ENCODE peak calls at places on chromosome 9, in six cellular contexts. D, A, Z, M, O and X are unnamed samples.

GRCh38 chr9:75451505-75451904 is 363.2 kb downstream of the OSTF1 start:
- DNase-seq in D (no peak), A (no peak), Z (no peak), M (peak), O (no peak), X (no peak)

GRCh38 chr9:72351538-72352453 is 13.2 kb downstream of the ZFAND5 start:
- DNase-seq in D (no peak), A (peak), Z (peak), M (peak), O (peak), X (no peak)

GRCh38 chr9:116550728-116551436 is 136.2 kb upstream of the TRIM32 start:
- DNase-seq in D (no peak), A (no peak), Z (peak), M (peak), O (no peak), X (no peak)

GRCh38 chr9:121266906-121267650 is 884 bp upstream of the GSN start:
- DNase-seq in D (no peak), A (no peak), Z (no peak), M (peak), O (no peak), X (no peak)

GRCh38 chr9:111456536-111456935 is 27.6 kb downstream of the ECPAS start:
- DNase-seq in D (no peak), A (no peak), Z (peak), M (no peak), O (no peak), X (no peak)

GRCh38 chr9:89450213-89450612 is 47.7 kb downstream of the SEMA4D start:
- DNase-seq in D (no peak), A (no peak), Z (no peak), M (no peak), O (no peak), X (no peak)

GRCh38 chr9:81890104-81890503 is 38.1 kb upstream of the SPATA31D4 start:
- DNase-seq in D (no peak), A (no peak), Z (peak), M (no peak), O (no peak), X (no peak)

GRCh38 chr9:121958530-121958929 is 134.6 kb downstream of the TTLL11 start:
- DNase-seq in D (no peak), A (no peak), Z (no peak), M (peak), O (no peak), X (no peak)

GRCh38 chr9:35689601-35690446 is at the start of gene TPM2:
- DNase-seq in D (no peak), A (peak), Z (peak), M (peak), O (no peak), X (peak)

GRCh38 chr9:110520120-110520701 is 59.3 kb downstream of the SVEP1 start:
- DNase-seq in D (no peak), A (no peak), Z (peak), M (peak), O (no peak), X (no peak)

GRCh38 chr9:79165006-79165405 is 406.8 kb upstream of the TLE4 start:
- DNase-seq in D (no peak), A (no peak), Z (peak), M (peak), O (no peak), X (no peak)

GRCh38 chr9:136539427-136540412 is 6.1 kb downstream of the NOTCH1 start:
- DNase-seq in D (no peak), A (peak), Z (no peak), M (peak), O (peak), X (no peak)

GRCh38 chr9:80061096-80061495 is 489.3 kb downstream of the TLE4 start:
- DNase-seq in D (no peak), A (no peak), Z (peak), M (no peak), O (no peak), X (no peak)

GRCh38 chr9:77563205-77563604 is 84.9 kb downstream of the GNA14 start:
- DNase-seq in D (no peak), A (no peak), Z (peak), M (no peak), O (no peak), X (no peak)

GRCh38 chr9:118829334-118829733 is 539.9 kb downstream of the BRINP1 start:
- DNase-seq in D (no peak), A (no peak), Z (no peak), M (peak), O (no peak), X (no peak)

GRCh38 chr9:136651859-136652258 is 10.9 kb upstream of the EGFL7 start:
- DNase-seq in D (no peak), A (no peak), Z (no peak), M (no peak), O (no peak), X (no peak)

GRCh38 chr9:77541055-77541454 is 107.1 kb downstream of the GNA14 start:
- DNase-seq in D (no peak), A (no peak), Z (no peak), M (no peak), O (no peak), X (no peak)

GRCh38 chr9:37415011-37415719 is 7.3 kb upstream of the GRHPR start:
- DNase-seq in D (peak), A (peak), Z (peak), M (peak), O (peak), X (peak)

GRCh38 chr9:115353681-115354080 is 235.7 kb upstream of the TNC start:
- DNase-seq in D (peak), A (no peak), Z (no peak), M (peak), O (no peak), X (no peak)

GRCh38 chr9:2622361-2623045 is 916 bp downstream of the VLDLR start:
- DNase-seq in D (no peak), A (peak), Z (peak), M (peak), O (peak), X (peak)

GRCh38 chr9:82797539-82797938 is 265.4 kb downstream of the RASEF start:
- DNase-seq in D (no peak), A (peak), Z (no peak), M (no peak), O (no peak), X (no peak)

GRCh38 chr9:92774274-92774673 is 9.6 kb upstream of the BICD2 start:
- DNase-seq in D (peak), A (no peak), Z (peak), M (peak), O (no peak), X (no peak)

GRCh38 chr9:128494108-128494742 is 10.3 kb upstream of the GLE1 start:
- DNase-seq in D (no peak), A (peak), Z (no peak), M (no peak), O (peak), X (no peak)

GRCh38 chr9:3751125-3751758 is 225.4 kb upstream of the RFX3 start:
- DNase-seq in D (peak), A (no peak), Z (peak), M (peak), O (no peak), X (no peak)

GRCh38 chr9:79796411-79796810 is 224.6 kb downstream of the TLE4 start:
- DNase-seq in D (no peak), A (no peak), Z (no peak), M (no peak), O (no peak), X (no peak)

GRCh38 chr9:115849679-115850412 is 303.7 kb upstream of the PAPPA start:
- DNase-seq in D (no peak), A (no peak), Z (peak), M (peak), O (no peak), X (no peak)

GRCh38 chr9:3916984-3917383 is 382.9 kb downstream of the GLIS3 start:
- DNase-seq in D (no peak), A (no peak), Z (peak), M (peak), O (no peak), X (no peak)

DNA sequence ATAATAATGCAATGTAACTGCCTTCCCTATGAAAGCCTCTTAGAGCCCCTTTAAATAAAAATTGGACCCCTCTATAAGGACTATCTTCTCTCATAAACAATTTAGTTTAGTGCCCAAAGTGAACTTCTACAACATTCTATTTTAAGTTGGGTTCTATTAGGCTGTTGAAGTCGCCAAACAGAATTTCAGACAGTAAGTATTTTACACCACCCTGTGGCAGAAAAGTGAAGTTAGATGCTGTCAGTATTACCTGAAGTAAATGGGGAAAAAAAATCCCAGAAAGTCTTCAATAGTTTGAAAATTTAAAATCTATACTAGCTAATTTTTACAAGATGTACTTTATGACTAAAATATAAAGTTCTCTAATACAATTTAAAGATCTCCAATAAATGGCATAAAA is 29.5 kb downstream of the CAAP1 start:
- DNase-seq in D (no peak), A (no peak), Z (peak), M (peak), O (no peak), X (no peak)
- TF ChIP-seq CTCF in D (peak), A (peak), Z (peak), M (no peak), O (no peak), X (peak)

GRCh38 chr9:90888941-90889340 is 87.3 kb downstream of the SYK start:
- DNase-seq in D (no peak), A (no peak), Z (no peak), M (no peak), O (no peak), X (no peak)

GRCh38 chr9:90891656-90892055 is 90.0 kb downstream of the SYK start:
- DNase-seq in D (no peak), A (no peak), Z (no peak), M (no peak), O (no peak), X (no peak)

GRCh38 chr9:90893706-90894105 is 92.1 kb downstream of the SYK start:
- DNase-seq in D (no peak), A (no peak), Z (no peak), M (no peak), O (no peak), X (no peak)

GRCh38 chr9:90894956-90895687 is 93.5 kb downstream of the SYK start:
- DNase-seq in D (no peak), A (no peak), Z (no peak), M (no peak), O (no peak), X (peak)

GRCh38 chr9:90890146-90890545 is 88.5 kb downstream of the SYK start:
- DNase-seq in D (no peak), A (no peak), Z (no peak), M (no peak), O (no peak), X (no peak)
- TF ChIP-seq CTCF in D (no peak), A (no peak), Z (peak), M (no peak), O (no peak), X (peak)

DNA sequence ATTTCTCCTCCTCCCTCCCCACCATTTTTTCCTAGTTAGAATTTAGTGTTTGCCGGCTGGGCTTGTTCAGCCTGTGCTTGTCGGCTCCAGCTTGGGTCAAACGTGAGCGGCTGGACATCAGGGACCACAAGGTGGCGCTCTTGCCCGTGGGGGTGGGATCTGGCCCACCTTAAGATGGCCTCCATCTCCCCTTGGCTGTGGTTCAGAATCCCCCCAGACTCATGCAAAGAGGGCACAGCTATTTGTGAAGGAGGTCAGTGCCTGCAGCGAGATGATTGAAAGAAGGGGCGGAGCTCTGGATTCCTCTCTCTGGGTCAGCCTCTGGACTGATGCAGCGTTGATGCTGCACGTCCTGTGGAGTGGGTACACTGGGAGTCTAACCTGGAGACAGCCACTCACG is 283.3 kb upstream of the TUT7 start:
- DNase-seq in D (peak), A (peak), Z (peak), M (peak), O (no peak), X (peak)
- TF ChIP-seq CTCF in D (peak), A (peak), Z (peak), M (peak), O (no peak), X (peak)

GRCh38 chr9:25891534-25891933 is 213.3 kb upstream of the TUSC1 start:
- DNase-seq in D (no peak), A (no peak), Z (no peak), M (no peak), O (no peak), X (no peak)
- TF ChIP-seq CTCF in D (no peak), A (no peak), Z (no peak), M (no peak), O (no peak), X (no peak)

GRCh38 chr9:131530930-131531832 is at the start of gene UCK1:
- DNase-seq in D (peak), A (peak), Z (peak), M (peak), O (peak), X (peak)

GRCh38 chr9:131530546-131530929 is 525 bp downstream of the UCK1 start:
- DNase-seq in D (no peak), A (peak), Z (peak), M (peak), O (peak), X (no peak)

GRCh38 chr9:131528886-131529505 is 2.1 kb downstream of the UCK1 start:
- DNase-seq in D (no peak), A (no peak), Z (no peak), M (no peak), O (no peak), X (no peak)

GRCh38 chr9:131528186-131528585 is 2.9 kb downstream of the UCK1 start:
- DNase-seq in D (no peak), A (no peak), Z (no peak), M (no peak), O (no peak), X (no peak)

GRCh38 chr9:131529597-131530545 is 1.2 kb downstream of the UCK1 start:
- DNase-seq in D (no peak), A (no peak), Z (no peak), M (no peak), O (no peak), X (no peak)
- TF ChIP-seq CTCF in D (no peak), A (no peak), Z (no peak), M (no peak), O (no peak), X (no peak)

GRCh38 chr9:20040991-20041606 is 252.3 kb upstream of the SLC24A2 start:
- DNase-seq in D (no peak), A (no peak), Z (no peak), M (no peak), O (no peak), X (no peak)
- TF ChIP-seq CTCF in D (no peak), A (no peak), Z (no peak), M (no peak), O (no peak), X (no peak)